ENCODE peak calls at places on chromosomes 12 and 14, in six cellular contexts. J, P, S, X, N and I are unnamed samples.
A peak's percentile ranks its signal among the peaks of the same experiment; 100 is the strongest.

GRCh38 chr12:24565300-24565699 is 383.6 kb downstream of the BCAT1 start:
- DNase-seq in N (no peak), J (no peak), S (no peak), P (no peak), X (no peak), I (no peak)

GRCh38 chr14:103928011-103928890 is at the start of gene TDRD9:
- DNase-seq in S (no peak), X (no peak), P (no peak), N (no peak), J (no peak), I (no peak)

GRCh38 chr12:67457799-67458680 is 188.9 kb downstream of the CAND1 start:
- DNase-seq in P (no peak), S (peak; percentile 35), X (no peak), J (no peak), N (no peak), I (no peak)

GRCh38 chr12:78038986-78039385 is 208.3 kb downstream of the NAV3 start:
- DNase-seq in N (no peak), S (no peak), X (no peak), J (no peak), P (no peak), I (no peak)

GRCh38 chr14:69948311-69948710 is 69.1 kb downstream of the SMOC1 start:
- DNase-seq in S (no peak), N (no peak), X (no peak), P (no peak), J (no peak), I (no peak)

GRCh38 chr14:51873221-51873893 is 12.9 kb downstream of the GNG2 start:
- DNase-seq in J (no peak), N (no peak), S (no peak), P (no peak), X (no peak), I (peak; percentile 68)

GRCh38 chr12:109033239-109034196 is 12.7 kb upstream of the SVOP start:
- DNase-seq in X (no peak), S (no peak), P (no peak), N (no peak), J (no peak), I (no peak)

GRCh38 chr14:94003397-94003796 is 6.3 kb downstream of the CCDC197 start:
- DNase-seq in N (no peak), S (no peak), X (no peak), P (no peak), J (no peak), I (no peak)

GRCh38 chr12:128684357-128684756 is 139.4 kb downstream of the SLC15A4 start:
- DNase-seq in P (no peak), S (no peak), X (no peak), J (no peak), N (peak; percentile 49), I (no peak)